ENCODE peak calls at places on chromosomes 7 and 10, in ten cellular contexts. R, M, S, N, G, X, C, Y, I and Q are unnamed samples.
A peak's percentile ranks its signal among the peaks of the same experiment; 100 is the strongest.

GRCh38 chr7:16115374-16115773 is 306.0 kb downstream of the CRPPA start:
- DNase-seq in R (no peak), M (no peak), S (no peak), N (no peak), G (no peak), X (no peak), C (no peak), Y (no peak), I (no peak), Q (no peak)

GRCh38 chr10:89206402-89207180 is 526 bp downstream of the CH25H start:
- DNase-seq in R (peak; percentile 9), M (peak; percentile 36), S (no peak), N (no peak), G (no peak), X (peak; percentile 62), C (no peak), Y (no peak), I (peak; percentile 40), Q (no peak)

GRCh38 chr7:155234950-155235789 is 62.5 kb upstream of the INSIG1 start:
- DNase-seq in R (no peak), M (peak; percentile 13), S (no peak), N (no peak), G (no peak), X (no peak), C (no peak), Y (no peak), I (no peak), Q (no peak)

GRCh38 chr7:103689262-103689661 is 243.3 kb upstream of the SLC26A5 start:
- DNase-seq in R (no peak), M (peak; percentile 7), S (no peak), N (no peak), G (no peak), X (peak; percentile 66), C (no peak), Y (no peak), I (no peak), Q (no peak)

GRCh38 chr7:54802841-54803240 is 43.8 kb upstream of the SEC61G start:
- DNase-seq in R (no peak), M (peak; percentile 65), S (peak; percentile 90), N (no peak), G (no peak), X (no peak), C (no peak), Y (no peak), I (no peak), Q (peak; percentile 83)

GRCh38 chr10:122829454-122829853 is 16.2 kb downstream of the CUZD1 start:
- DNase-seq in R (no peak), M (no peak), S (no peak), N (no peak), G (no peak), X (no peak), C (no peak), Y (no peak), I (no peak), Q (no peak)

GRCh38 chr7:41010967-41011366 is 691.9 kb downstream of the INHBA start:
- DNase-seq in R (no peak), M (peak; percentile 22), S (no peak), N (no peak), G (no peak), X (peak; percentile 36), C (no peak), Y (no peak), I (no peak), Q (no peak)

GRCh38 chr10:73983096-73984047 is 14.5 kb upstream of the VCL start:
- DNase-seq in R (no peak), M (no peak), S (no peak), N (no peak), G (no peak), X (no peak), C (no peak), Y (peak; percentile 48), I (no peak), Q (no peak)

GRCh38 chr10:75106242-75106641 is 5.2 kb upstream of the SAMD8 start:
- DNase-seq in R (no peak), M (no peak), S (no peak), N (no peak), G (no peak), X (no peak), C (no peak), Y (no peak), I (no peak), Q (no peak)

GRCh38 chr10:19853839-19854238 is 37.6 kb downstream of the PLXDC2 start:
- DNase-seq in R (no peak), M (no peak), S (no peak), N (no peak), G (no peak), X (no peak), C (no peak), Y (no peak), I (no peak), Q (no peak)

GRCh38 chr10:101840102-101840684 is 3.4 kb downstream of the KCNIP2 start:
- DNase-seq in R (no peak), M (peak; percentile 41), S (peak; percentile 24), N (peak; percentile 54), G (peak; percentile 44), X (peak; percentile 50), C (no peak), Y (no peak), I (no peak), Q (no peak)

GRCh38 chr10:3452234-3452633 is 279.7 kb upstream of the PITRM1 start:
- DNase-seq in R (no peak), M (peak; percentile 96), S (peak; percentile 56), N (no peak), G (peak; percentile 17), X (no peak), C (peak; percentile 69), Y (no peak), I (no peak), Q (peak; percentile 43)